ENCODE peak calls at places on chromosomes 13 and 19, in four cellular contexts. X is cardiac fibroblast, G is mesendoderm, C is mesenchymal stem cell. W is an unnamed sample.

GRCh38 chr13:24152292-24153214 is 8.0 kb upstream of the SPATA13 start:
- DNase-seq in X (no peak), G (peak; percentile 79), C (no peak), W (no peak)

GRCh38 chr13:30341815-30342570 is 34.6 kb upstream of the KATNAL1 start:
- DNase-seq in X (peak; percentile 90), G (no peak), C (peak; percentile 88), W (peak; percentile 94)

GRCh38 chr13:29693297-29693945 is 97.9 kb upstream of the SLC7A1 start:
- DNase-seq in X (no peak), G (no peak), C (no peak), W (no peak)

GRCh38 chr13:77184455-77184854 is 142.4 kb downstream of the MYCBP2 start:
- DNase-seq in X (no peak), G (no peak), C (no peak), W (no peak)

GRCh38 chr13:65660696-65661095 is 1569.4 kb downstream of the PCDH9 start:
- DNase-seq in X (no peak), G (no peak), C (no peak), W (peak; percentile 4)

GRCh38 chr19:41521860-41522555 is 54.0 kb upstream of the CEACAM21 start:
- DNase-seq in X (no peak), G (no peak), C (no peak), W (no peak)

GRCh38 chr13:47798906-47799305 is 202.2 kb downstream of the SUCLA2 start:
- DNase-seq in X (peak; percentile 51), G (peak; percentile 46), C (peak; percentile 19), W (peak; percentile 25)

GRCh38 chr13:60646600-60646999 is 249.6 kb downstream of the TDRD3 start:
- DNase-seq in X (no peak), G (no peak), C (no peak), W (no peak)

GRCh38 chr19:46611791-46612190 is 10.7 kb downstream of the CALM3 start:
- DNase-seq in X (no peak), G (no peak), C (no peak), W (no peak)

GRCh38 chr19:32336259-32337111 is 8.9 kb upstream of the ZNF507 start:
- DNase-seq in X (peak; percentile 80), G (no peak), C (peak; percentile 20), W (peak; percentile 33)

GRCh38 chr19:7544626-7545025 is 9.1 kb downstream of the PNPLA6 start:
- DNase-seq in X (no peak), G (no peak), C (no peak), W (no peak)

GRCh38 chr19:13164370-13165090 is 14.3 kb downstream of the IER2 start:
- DNase-seq in X (peak; percentile 96), G (peak; percentile 99), C (peak; percentile 65), W (peak; percentile 69)

GRCh38 chr13:39363393-39363792 is 239.6 kb downstream of the LHFPL6 start:
- DNase-seq in X (no peak), G (no peak), C (peak; percentile 33), W (no peak)

GRCh38 chr19:2492870-2493269 is 16.9 kb downstream of the GADD45B start:
- DNase-seq in X (no peak), G (no peak), C (no peak), W (no peak)

GRCh38 chr19:58553799-58554493 is 959 bp downstream of the CHMP2A start:
- DNase-seq in X (no peak), G (no peak), C (no peak), W (no peak)

GRCh38 chr13:38385152-38385891 is 35.7 kb downstream of the UFM1 start:
- DNase-seq in X (no peak), G (no peak), C (no peak), W (no peak)

GRCh38 chr13:30125422-30126073 is 181.8 kb downstream of the KATNAL1 start:
- DNase-seq in X (peak; percentile 94), G (no peak), C (peak; percentile 91), W (peak; percentile 91)

GRCh38 chr19:7888145-7888825 is at the start of gene LRRC8E:
- DNase-seq in X (peak; percentile 72), G (peak; percentile 84), C (peak; percentile 77), W (peak; percentile 67)

GRCh38 chr19:18895038-18895827 is 725 bp downstream of the CERS1 start:
- DNase-seq in X (peak; percentile 33), G (peak; percentile 81), C (peak; percentile 40), W (peak; percentile 22)

GRCh38 chr13:67829641-67830040 is 599.5 kb upstream of the PCDH9 start:
- DNase-seq in X (no peak), G (peak; percentile 38), C (no peak), W (peak; percentile 11)

GRCh38 chr19:29260477-29261317 is 47.7 kb upstream of the UQCRFS1 start:
- DNase-seq in X (peak; percentile 33), G (peak; percentile 69), C (no peak), W (no peak)

W was measured in astrocyte of the spinal cord.